ENCODE peak calls at places on chromosomes 12 and 14, in six cellular contexts. E, F, A, V, S and L are unnamed samples.
A peak's percentile ranks its signal among the peaks of the same experiment; 100 is the strongest.

GRCh38 chr12:93146278-93146939 is 217.3 kb upstream of the EEA1 start:
- DNase-seq in S (no peak), E (peak; percentile 71), V (peak; percentile 57), F (no peak), A (no peak), L (no peak)

GRCh38 chr12:48029401-48029770 is 25.1 kb upstream of the COL2A1 start:
- DNase-seq in E (no peak), V (no peak), F (no peak), A (no peak), S (no peak), L (no peak)

GRCh38 chr14:89067293-89067972 is 243.0 kb downstream of the TTC8 start:
- DNase-seq in E (no peak), S (no peak), F (peak; percentile 6), V (no peak), A (no peak), L (no peak)

GRCh38 chr12:124527861-124528561 is 39.4 kb downstream of the NCOR2 start:
- DNase-seq in S (no peak), V (no peak), F (no peak), A (peak; percentile 79), E (no peak), L (no peak)

GRCh38 chr14:64539186-64539552 is 1.4 kb upstream of the HSPA2 start:
- DNase-seq in E (no peak), V (no peak), S (no peak), A (no peak), F (no peak), L (no peak)

GRCh38 chr12:2877959-2878732 is 1.1 kb downstream of the RHNO1 start:
- DNase-seq in A (no peak), S (no peak), V (peak; percentile 63), F (no peak), E (no peak), L (no peak)

GRCh38 chr12:81502912-81503695 is 256.0 kb downstream of the PPFIA2 start:
- DNase-seq in S (no peak), E (no peak), F (no peak), V (peak; percentile 87), A (no peak), L (peak; percentile 74)

GRCh38 chr12:6550294-6551062 is 5.4 kb downstream of the IFFO1 start:
- DNase-seq in E (no peak), V (no peak), S (no peak), A (no peak), F (no peak), L (no peak)

GRCh38 chr14:103121846-103122577 is 1.2 kb upstream of the TNFAIP2 start:
- DNase-seq in S (peak; percentile 79), V (peak; percentile 94), F (no peak), E (peak; percentile 93), A (peak; percentile 41), L (peak; percentile 95)

GRCh38 chr14:86038401-86038985 is 508.5 kb downstream of the FLRT2 start:
- DNase-seq in A (no peak), V (peak; percentile 53), F (peak; percentile 27), E (no peak), S (peak; percentile 60), L (peak; percentile 26)

GRCh38 chr14:72879431-72879830 is 14.5 kb downstream of the DPF3 start:
- DNase-seq in V (no peak), F (no peak), S (no peak), E (no peak), A (no peak), L (no peak)

GRCh38 chr12:110245278-110245868 is 35.7 kb upstream of the ATP2A2 start:
- DNase-seq in S (no peak), V (no peak), F (peak; percentile 32), E (no peak), A (no peak), L (no peak)

GRCh38 chr12:51871126-51871525 is 16.8 kb upstream of the ANKRD33 start:
- DNase-seq in V (no peak), F (no peak), S (no peak), E (peak; percentile 67), A (no peak), L (no peak)

GRCh38 chr12:40016960-40017359 is 88.9 kb downstream of the SLC2A13 start:
- DNase-seq in F (no peak), S (no peak), V (peak; percentile 81), A (peak; percentile 15), E (no peak), L (no peak)

GRCh38 chr14:105168979-105169507 is 467 bp upstream of the JAG2 start:
- DNase-seq in F (no peak), A (no peak), E (no peak), S (peak; percentile 60), V (no peak), L (no peak)

GRCh38 chr12:104643093-104643646 is 186.4 kb downstream of the CHST11 start:
- DNase-seq in S (no peak), F (no peak), V (no peak), A (no peak), E (no peak), L (no peak)

GRCh38 chr12:75722714-75723200 is 211.3 kb upstream of the KRR1 start:
- DNase-seq in V (peak; percentile 94), E (no peak), F (peak; percentile 41), S (no peak), A (no peak), L (peak; percentile 90)

GRCh38 chr14:73887116-73887490 is 444 bp downstream of the ZNF410 start:
- DNase-seq in F (peak; percentile 14), E (no peak), A (no peak), V (peak; percentile 50), S (peak; percentile 30), L (no peak)

GRCh38 chr12:6533653-6534157 is 612 bp upstream of the GAPDH start:
- DNase-seq in V (peak; percentile 78), A (peak; percentile 82), S (peak; percentile 76), E (peak; percentile 86), F (no peak), L (peak; percentile 75)

GRCh38 chr14:32513571-32514009 is 184.5 kb downstream of the AKAP6 start:
- DNase-seq in V (peak; percentile 46), E (no peak), A (no peak), F (no peak), S (no peak), L (no peak)

GRCh38 chr12:131137836-131138637 is 184.3 kb downstream of the ADGRD1 start:
- DNase-seq in E (no peak), F (no peak), S (peak; percentile 51), V (peak; percentile 5), A (no peak), L (no peak)

GRCh38 chr14:65336191-65336591 is 76.3 kb upstream of the FUT8 start:
- DNase-seq in V (peak; percentile 69), F (peak; percentile 5), E (no peak), S (no peak), A (no peak), L (no peak)

GRCh38 chr12:113068312-113068935 is 11.9 kb downstream of the DTX1 start:
- DNase-seq in S (no peak), V (no peak), E (no peak), A (no peak), F (no peak), L (no peak)

GRCh38 chr14:22884721-22885523 is 1.9 kb downstream of the REM2 start:
- DNase-seq in V (no peak), F (no peak), S (no peak), A (no peak), E (no peak), L (no peak)

GRCh38 chr14:94614802-94615201 is 2.6 kb downstream of the SERPINA3 start:
- DNase-seq in F (no peak), A (no peak), S (no peak), V (no peak), E (no peak), L (no peak)

GRCh38 chr12:42560977-42561376 is 28.6 kb downstream of the PRICKLE1 start:
- DNase-seq in A (no peak), E (no peak), V (peak; percentile 35), F (no peak), S (no peak), L (no peak)

GRCh38 chr12:96047621-96048211 is 12.3 kb upstream of the LTA4H start:
- DNase-seq in V (peak; percentile 75), E (no peak), A (no peak), S (no peak), F (no peak), L (no peak)

GRCh38 chr14:96001866-96002510 is 37.2 kb upstream of the C14orf132 start:
- DNase-seq in F (no peak), E (no peak), V (no peak), S (peak; percentile 19), A (peak; percentile 11), L (peak; percentile 6)

GRCh38 chr14:68109132-68109531 is 289.6 kb downstream of the RAD51B start:
- DNase-seq in V (peak; percentile 64), E (no peak), A (no peak), S (no peak), F (no peak), L (no peak)